ENCODE peak calls at places on chromosome 18, in seven cellular contexts. One of them, this sample, is unnamed.

GRCh38 chr18:63131106-63131943 is 188.2 kb downstream of the BCL2 start:
- DNase-seq in SK-N-SH: peak
- DNase-seq in H1: no peak
- DNase-seq in HepG2: peak
- DNase-seq in GM12878: no peak
- DNase-seq in K562: peak
- DNase-seq in HCT116: no peak
- DNase-seq in this sample: peak

GRCh38 chr18:26262156-26262555 is 35.9 kb downstream of the TAF4B start:
- DNase-seq in H1: no peak
- DNase-seq in HCT116: no peak
- DNase-seq in SK-N-SH: no peak
- DNase-seq in HepG2: no peak
- DNase-seq in GM12878: no peak
- DNase-seq in K562: no peak
- DNase-seq in this sample: no peak

GRCh38 chr18:64333584-64333983 is 184.7 kb upstream of the LINC00305 start:
- DNase-seq in H1: no peak
- DNase-seq in SK-N-SH: no peak
- DNase-seq in K562: no peak
- DNase-seq in HCT116: no peak
- DNase-seq in HepG2: no peak
- DNase-seq in GM12878: no peak
- DNase-seq in this sample: no peak

GRCh38 chr18:2526320-2526719 is 45.0 kb downstream of the METTL4 start:
- DNase-seq in HepG2: no peak
- DNase-seq in SK-N-SH: no peak
- DNase-seq in H1: no peak
- DNase-seq in K562: no peak
- DNase-seq in HCT116: no peak
- DNase-seq in GM12878: no peak
- DNase-seq in this sample: no peak

GRCh38 chr18:78632111-78632541 is 347.5 kb upstream of the SALL3 start:
- DNase-seq in SK-N-SH: no peak
- DNase-seq in HepG2: no peak
- DNase-seq in H1: no peak
- DNase-seq in GM12878: no peak
- DNase-seq in K562: no peak
- DNase-seq in HCT116: no peak
- DNase-seq in this sample: no peak

GRCh38 chr18:8898990-8899389 is 193.6 kb downstream of the MTCL1 start:
- DNase-seq in SK-N-SH: no peak
- DNase-seq in GM12878: no peak
- DNase-seq in HCT116: no peak
- DNase-seq in HepG2: no peak
- DNase-seq in H1: no peak
- DNase-seq in K562: peak
- DNase-seq in this sample: no peak

GRCh38 chr18:48842259-48843061 is 108.3 kb downstream of the SMAD7 start:
- DNase-seq in H1: no peak
- DNase-seq in HCT116: no peak
- DNase-seq in HepG2: no peak
- DNase-seq in K562: peak
- DNase-seq in SK-N-SH: no peak
- DNase-seq in GM12878: no peak
- DNase-seq in this sample: no peak

GRCh38 chr18:63249781-63250180 is 69.8 kb downstream of the BCL2 start:
- DNase-seq in H1: no peak
- DNase-seq in GM12878: no peak
- DNase-seq in HCT116: no peak
- DNase-seq in SK-N-SH: no peak
- DNase-seq in HepG2: no peak
- DNase-seq in K562: no peak
- DNase-seq in this sample: no peak

GRCh38 chr18:22930089-22930713 is 2.9 kb upstream of the RBBP8 start:
- DNase-seq in K562: peak
- DNase-seq in H1: peak
- DNase-seq in SK-N-SH: peak
- DNase-seq in HepG2: peak
- DNase-seq in GM12878: no peak
- DNase-seq in HCT116: peak
- DNase-seq in this sample: peak

GRCh38 chr18:63508634-63509033 is 31.9 kb downstream of the SERPINB5 start:
- DNase-seq in K562: no peak
- DNase-seq in HCT116: no peak
- DNase-seq in SK-N-SH: no peak
- DNase-seq in GM12878: no peak
- DNase-seq in H1: no peak
- DNase-seq in HepG2: no peak
- DNase-seq in this sample: no peak

GRCh38 chr18:45291616-45292612 is 323.4 kb upstream of the SLC14A2 start:
- DNase-seq in GM12878: no peak
- DNase-seq in HepG2: no peak
- DNase-seq in SK-N-SH: peak
- DNase-seq in K562: no peak
- DNase-seq in H1: no peak
- DNase-seq in HCT116: no peak
- DNase-seq in this sample: no peak

GRCh38 chr18:12307871-12308385 is at the start of gene TUBB6:
- DNase-seq in SK-N-SH: peak
- DNase-seq in HCT116: no peak
- DNase-seq in H1: peak
- DNase-seq in HepG2: no peak
- DNase-seq in K562: peak
- DNase-seq in GM12878: no peak
- DNase-seq in this sample: peak
- TF ChIP-seq JUND in SK-N-SH: no peak
- TF ChIP-seq JUND in HCT116: no peak
- TF ChIP-seq JUND in H1: no peak
- TF ChIP-seq JUND in HepG2: no peak
- TF ChIP-seq JUND in K562: no peak
- TF ChIP-seq JUND in GM12878: no peak
- TF ChIP-seq JUND in this sample: no peak

DNA sequence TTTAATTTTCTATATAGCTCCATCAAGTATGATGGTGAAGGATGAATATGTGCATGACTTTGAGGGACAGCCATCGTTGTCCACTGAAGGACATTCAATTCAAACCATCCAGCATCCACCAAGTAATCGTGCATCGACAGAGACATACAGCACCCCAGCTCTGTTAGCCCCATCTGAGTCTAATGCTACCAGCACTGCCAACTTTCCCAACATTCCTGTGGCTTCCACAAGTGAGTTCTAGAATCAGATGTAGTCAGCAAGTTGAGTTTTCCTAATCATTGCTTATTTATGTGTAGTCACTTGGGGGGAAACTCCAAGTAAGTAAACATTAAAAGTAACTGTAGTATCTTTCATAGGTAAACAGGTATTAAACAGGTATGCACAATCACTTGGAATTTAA is 24.8 kb downstream of the SMAD4 start:
- DNase-seq in H1: no peak
- DNase-seq in GM12878: no peak
- DNase-seq in HCT116: no peak
- DNase-seq in HepG2: no peak
- DNase-seq in SK-N-SH: no peak
- DNase-seq in K562: no peak
- DNase-seq in this sample: no peak
- TF ChIP-seq JUND in H1: no peak
- TF ChIP-seq JUND in GM12878: no peak
- TF ChIP-seq JUND in HCT116: no peak
- TF ChIP-seq JUND in HepG2: no peak
- TF ChIP-seq JUND in SK-N-SH: no peak
- TF ChIP-seq JUND in K562: no peak
- TF ChIP-seq JUND in this sample: no peak

GRCh38 chr18:111292-112014 is 46.9 kb upstream of the USP14 start:
- DNase-seq in GM12878: no peak
- DNase-seq in HepG2: peak
- DNase-seq in H1: peak
- DNase-seq in HCT116: no peak
- DNase-seq in K562: peak
- DNase-seq in SK-N-SH: peak
- DNase-seq in this sample: peak
- TF ChIP-seq JUND in GM12878: no peak
- TF ChIP-seq JUND in HepG2: no peak
- TF ChIP-seq JUND in H1: no peak
- TF ChIP-seq JUND in HCT116: no peak
- TF ChIP-seq JUND in K562: no peak
- TF ChIP-seq JUND in SK-N-SH: no peak
- TF ChIP-seq JUND in this sample: no peak

GRCh38 chr18:11323359-11323819 is 174.0 kb upstream of the PIEZO2 start:
- DNase-seq in HCT116: no peak
- DNase-seq in SK-N-SH: no peak
- DNase-seq in K562: no peak
- DNase-seq in H1: no peak
- DNase-seq in GM12878: no peak
- DNase-seq in HepG2: peak
- DNase-seq in this sample: no peak
- TF ChIP-seq JUND in HCT116: no peak
- TF ChIP-seq JUND in SK-N-SH: peak
- TF ChIP-seq JUND in K562: peak
- TF ChIP-seq JUND in H1: no peak
- TF ChIP-seq JUND in GM12878: no peak
- TF ChIP-seq JUND in HepG2: no peak
- TF ChIP-seq JUND in this sample: no peak

GRCh38 chr18:13449651-13450050 is 231.1 kb downstream of the LDLRAD4 start:
- DNase-seq in HCT116: no peak
- DNase-seq in SK-N-SH: no peak
- DNase-seq in HepG2: no peak
- DNase-seq in GM12878: no peak
- DNase-seq in H1: no peak
- DNase-seq in K562: no peak
- DNase-seq in this sample: no peak
- TF ChIP-seq JUND in HCT116: no peak
- TF ChIP-seq JUND in SK-N-SH: no peak
- TF ChIP-seq JUND in HepG2: no peak
- TF ChIP-seq JUND in GM12878: no peak
- TF ChIP-seq JUND in H1: no peak
- TF ChIP-seq JUND in K562: no peak
- TF ChIP-seq JUND in this sample: no peak

GRCh38 chr18:57910134-57910533 is 107.0 kb upstream of the ATP8B1 start:
- DNase-seq in HCT116: no peak
- DNase-seq in K562: no peak
- DNase-seq in SK-N-SH: no peak
- DNase-seq in HepG2: no peak
- DNase-seq in H1: no peak
- DNase-seq in GM12878: no peak
- DNase-seq in this sample: no peak
- TF ChIP-seq JUND in HCT116: no peak
- TF ChIP-seq JUND in K562: no peak
- TF ChIP-seq JUND in SK-N-SH: no peak
- TF ChIP-seq JUND in HepG2: no peak
- TF ChIP-seq JUND in H1: no peak
- TF ChIP-seq JUND in GM12878: no peak
- TF ChIP-seq JUND in this sample: no peak

GRCh38 chr18:42196651-42197050 is 241.6 kb downstream of the PIK3C3 start:
- DNase-seq in GM12878: no peak
- DNase-seq in HepG2: no peak
- DNase-seq in H1: no peak
- DNase-seq in SK-N-SH: no peak
- DNase-seq in K562: no peak
- DNase-seq in HCT116: no peak
- DNase-seq in this sample: no peak
- TF ChIP-seq JUND in GM12878: no peak
- TF ChIP-seq JUND in HepG2: no peak
- TF ChIP-seq JUND in H1: no peak
- TF ChIP-seq JUND in SK-N-SH: no peak
- TF ChIP-seq JUND in K562: no peak
- TF ChIP-seq JUND in HCT116: no peak
- TF ChIP-seq JUND in this sample: no peak

GRCh38 chr18:10487161-10487560 is 32.7 kb downstream of the APCDD1 start:
- DNase-seq in K562: no peak
- DNase-seq in GM12878: no peak
- DNase-seq in H1: no peak
- DNase-seq in HepG2: no peak
- DNase-seq in HCT116: no peak
- DNase-seq in SK-N-SH: no peak
- DNase-seq in this sample: no peak

GRCh38 chr18:10485475-10485874 is 31.0 kb downstream of the APCDD1 start:
- DNase-seq in K562: no peak
- DNase-seq in GM12878: no peak
- DNase-seq in HCT116: no peak
- DNase-seq in HepG2: no peak
- DNase-seq in SK-N-SH: no peak
- DNase-seq in H1: no peak
- DNase-seq in this sample: no peak

GRCh38 chr18:10495936-10496335 is 29.9 kb upstream of the NAPG start:
- DNase-seq in H1: no peak
- DNase-seq in HepG2: no peak
- DNase-seq in SK-N-SH: no peak
- DNase-seq in GM12878: no peak
- DNase-seq in K562: no peak
- DNase-seq in HCT116: no peak
- DNase-seq in this sample: no peak

GRCh38 chr18:10488022-10488421 is 33.6 kb downstream of the APCDD1 start:
- DNase-seq in SK-N-SH: no peak
- DNase-seq in K562: no peak
- DNase-seq in HepG2: no peak
- DNase-seq in GM12878: no peak
- DNase-seq in HCT116: no peak
- DNase-seq in H1: no peak
- DNase-seq in this sample: no peak

GRCh38 chr18:10490401-10491289 is 35.2 kb upstream of the NAPG start:
- DNase-seq in HCT116: peak
- DNase-seq in SK-N-SH: no peak
- DNase-seq in H1: peak
- DNase-seq in K562: peak
- DNase-seq in HepG2: peak
- DNase-seq in GM12878: peak
- DNase-seq in this sample: peak
- TF ChIP-seq JUND in HCT116: no peak
- TF ChIP-seq JUND in SK-N-SH: no peak
- TF ChIP-seq JUND in H1: no peak
- TF ChIP-seq JUND in K562: no peak
- TF ChIP-seq JUND in HepG2: no peak
- TF ChIP-seq JUND in GM12878: no peak
- TF ChIP-seq JUND in this sample: no peak

This sample was measured in T47D.